ENCODE peak calls at places on chromosomes 12 and 14, in ten cellular contexts. X is CD4-positive, alpha-beta T cell; L is left colon; D is body of pancreas; K is adipocyte; R is NCI-H1105; T is nucleus accumbens; B is astrocyte of the spinal cord; C is islet precursor cell; V is SW480. A is an unnamed sample.

GRCh38 chr12:1915082-1915968 is 3.1 kb downstream of the CACNA2D4 start:
- DNase-seq in X (peak; percentile 13), L (peak; percentile 16), D (no peak), K (no peak), R (no peak), T (no peak), B (no peak), C (peak; percentile 54), V (no peak), A (no peak)

GRCh38 chr12:29374012-29374411 is 7.0 kb downstream of the ERGIC2 start:
- DNase-seq in X (no peak), L (no peak), D (no peak), K (no peak), R (no peak), T (no peak), B (no peak), C (no peak), V (no peak), A (no peak)

GRCh38 chr14:105477659-105478623 is 3.3 kb downstream of the CRIP2 start:
- DNase-seq in X (peak; percentile 59), L (no peak), D (no peak), K (no peak), R (peak; percentile 17), T (no peak), B (no peak), C (no peak), V (no peak), A (peak; percentile 30)

GRCh38 chr12:131536337-131536736 is 174.6 kb upstream of the SFSWAP start:
- DNase-seq in X (peak; percentile 18), L (no peak), D (no peak), K (no peak), R (no peak), T (no peak), B (no peak), C (peak; percentile 62), V (peak; percentile 30), A (no peak)

GRCh38 chr12:53219116-53219955 is 12.3 kb upstream of the ITGB7 start:
- DNase-seq in X (no peak), L (peak; percentile 49), D (no peak), K (peak; percentile 65), R (no peak), T (no peak), B (peak; percentile 48), C (no peak), V (peak; percentile 65), A (no peak)

GRCh38 chr12:89880695-89881350 is 172.2 kb upstream of the ATP2B1 start:
- DNase-seq in X (peak; percentile 29), L (no peak), D (no peak), K (no peak), R (no peak), T (no peak), B (no peak), C (no peak), V (no peak), A (no peak)

GRCh38 chr12:131684015-131684725 is 26.7 kb upstream of the SFSWAP start:
- DNase-seq in X (no peak), L (no peak), D (no peak), K (no peak), R (peak; percentile 68), T (no peak), B (no peak), C (peak; percentile 54), V (no peak), A (no peak)

GRCh38 chr14:80705241-80705980 is 236.1 kb downstream of the CEP128 start:
- DNase-seq in X (no peak), L (no peak), D (no peak), K (no peak), R (no peak), T (no peak), B (no peak), C (no peak), V (no peak), A (no peak)

GRCh38 chr14:26594756-26595545 is 2.9 kb downstream of the NOVA1 start:
- DNase-seq in X (no peak), L (no peak), D (no peak), K (no peak), R (no peak), T (no peak), B (no peak), C (no peak), V (no peak), A (no peak)

GRCh38 chr12:39277416-39277815 is 165.5 kb downstream of the KIF21A start:
- DNase-seq in X (no peak), L (no peak), D (no peak), K (no peak), R (no peak), T (no peak), B (no peak), C (no peak), V (no peak), A (no peak)

GRCh38 chr14:93716002-93716401 is 72.3 kb downstream of the PRIMA1 start:
- DNase-seq in X (no peak), L (no peak), D (no peak), K (no peak), R (no peak), T (no peak), B (no peak), C (peak; percentile 43), V (no peak), A (no peak)

GRCh38 chr14:30840086-30840779 is 34.1 kb upstream of the COCH start:
- DNase-seq in X (no peak), L (peak; percentile 63), D (no peak), K (no peak), R (no peak), T (no peak), B (no peak), C (no peak), V (no peak), A (no peak)

GRCh38 chr14:55328317-55328716 is 57.1 kb downstream of the FBXO34 start:
- DNase-seq in X (no peak), L (no peak), D (no peak), K (no peak), R (no peak), T (no peak), B (no peak), C (no peak), V (no peak), A (no peak)

GRCh38 chr12:22395666-22396065 is 61.2 kb upstream of the ST8SIA1 start:
- DNase-seq in X (no peak), L (no peak), D (no peak), K (no peak), R (no peak), T (no peak), B (no peak), C (no peak), V (no peak), A (no peak)

GRCh38 chr14:22854963-22855724 is 16.4 kb upstream of the LRP10 start:
- DNase-seq in X (no peak), L (no peak), D (no peak), K (no peak), R (no peak), T (no peak), B (no peak), C (peak; percentile 53), V (no peak), A (no peak)

GRCh38 chr12:69095765-69096477 is 143.4 kb upstream of the CPSF6 start:
- DNase-seq in X (no peak), L (no peak), D (no peak), K (no peak), R (no peak), T (no peak), B (no peak), C (no peak), V (no peak), A (no peak)

GRCh38 chr12:129911437-129912049 is 7.7 kb upstream of the TMEM132D start:
- DNase-seq in X (no peak), L (no peak), D (peak; percentile 64), K (peak; percentile 83), R (peak; percentile 79), T (peak; percentile 79), B (peak; percentile 58), C (peak; percentile 87), V (peak; percentile 62), A (no peak)

GRCh38 chr14:77470192-77470870 is 12.4 kb downstream of the AHSA1 start:
- DNase-seq in X (no peak), L (peak; percentile 82), D (no peak), K (no peak), R (no peak), T (no peak), B (no peak), C (peak; percentile 60), V (no peak), A (no peak)

GRCh38 chr14:25848601-25849000 is 749.2 kb downstream of the NOVA1 start:
- DNase-seq in X (no peak), L (no peak), D (no peak), K (no peak), R (no peak), T (peak; percentile 8), B (no peak), C (no peak), V (no peak), A (no peak)

GRCh38 chr12:72035625-72036024 is 97.0 kb downstream of the TPH2 start:
- DNase-seq in X (no peak), L (no peak), D (no peak), K (no peak), R (no peak), T (no peak), B (no peak), C (no peak), V (no peak), A (no peak)

GRCh38 chr14:104600141-104600643 is 4.4 kb downstream of the TMEM179 start:
- DNase-seq in X (no peak), L (peak; percentile 19), D (peak; percentile 21), K (no peak), R (no peak), T (peak; percentile 24), B (no peak), C (no peak), V (peak; percentile 46), A (no peak)

GRCh38 chr12:53952335-53952694 is 2.4 kb upstream of the HOXC12 start:
- DNase-seq in X (no peak), L (no peak), D (no peak), K (no peak), R (no peak), T (no peak), B (no peak), C (peak; percentile 81), V (no peak), A (no peak)

GRCh38 chr14:23078692-23079116 is 16.2 kb downstream of the ACIN1 start:
- DNase-seq in X (no peak), L (peak; percentile 80), D (no peak), K (peak; percentile 93), R (no peak), T (no peak), B (peak; percentile 91), C (peak; percentile 93), V (peak; percentile 56), A (no peak)

GRCh38 chr12:31517994-31518393 is 72.9 kb downstream of the DENND5B start:
- DNase-seq in X (no peak), L (no peak), D (no peak), K (peak; percentile 47), R (no peak), T (no peak), B (peak; percentile 56), C (no peak), V (no peak), A (no peak)

GRCh38 chr14:99986416-99986815 is 78.8 kb upstream of the EVL start:
- DNase-seq in X (no peak), L (no peak), D (no peak), K (peak; percentile 45), R (no peak), T (no peak), B (no peak), C (no peak), V (no peak), A (no peak)